ENCODE peak calls at places on chromosome 12, in nine cellular contexts. One of them, this sample, is unnamed.

GRCh38 chr12:111776836-111777344 is 10.2 kb downstream of the ALDH2 start:
- DNase-seq in SHP77: no peak
- DNase-seq in stomach: no peak
- DNase-seq in DMS 273 treated with DMSO at 0.1 percent for 48 hours: no peak
- DNase-seq in frontal cortex: no peak
- DNase-seq in neuronal stem cell: no peak
- DNase-seq in occipital lobe: no peak
- DNase-seq in body of pancreas: no peak
- DNase-seq in activated T-helper 1 cell treated with anti-CD3 and anti-CD28 coated beads, Interleukin-2, amount 50 U/mL, for 16 hours: no peak
- DNase-seq in this sample: no peak

GRCh38 chr12:80262372-80263170 is 163.2 kb downstream of the OTOGL start:
- DNase-seq in neuronal stem cell: no peak
- DNase-seq in activated T-helper 1 cell treated with anti-CD3 and anti-CD28 coated beads, Interleukin-2, amount 50 U/mL, for 16 hours: no peak
- DNase-seq in frontal cortex: no peak
- DNase-seq in DMS 273 treated with DMSO at 0.1 percent for 48 hours: no peak
- DNase-seq in occipital lobe: no peak
- DNase-seq in SHP77: no peak
- DNase-seq in stomach: no peak
- DNase-seq in body of pancreas: no peak
- DNase-seq in this sample: no peak

GRCh38 chr12:835754-836493 is 83.5 kb downstream of the WNK1 start:
- DNase-seq in frontal cortex: no peak
- DNase-seq in neuronal stem cell: no peak
- DNase-seq in SHP77: no peak
- DNase-seq in DMS 273 treated with DMSO at 0.1 percent for 48 hours: no peak
- DNase-seq in body of pancreas: no peak
- DNase-seq in occipital lobe: no peak
- DNase-seq in stomach: no peak
- DNase-seq in activated T-helper 1 cell treated with anti-CD3 and anti-CD28 coated beads, Interleukin-2, amount 50 U/mL, for 16 hours: no peak
- DNase-seq in this sample: no peak

GRCh38 chr12:56087220-56087619 is 7.3 kb downstream of the ERBB3 start:
- DNase-seq in neuronal stem cell: no peak
- DNase-seq in stomach: peak; percentile 97
- DNase-seq in body of pancreas: peak; percentile 95
- DNase-seq in activated T-helper 1 cell treated with anti-CD3 and anti-CD28 coated beads, Interleukin-2, amount 50 U/mL, for 16 hours: no peak
- DNase-seq in SHP77: peak; percentile 24
- DNase-seq in frontal cortex: no peak
- DNase-seq in occipital lobe: no peak
- DNase-seq in DMS 273 treated with DMSO at 0.1 percent for 48 hours: no peak
- DNase-seq in this sample: no peak

GRCh38 chr12:43551271-43551970 is 582 bp downstream of the ADAMTS20 start:
- DNase-seq in frontal cortex: peak; percentile 16
- DNase-seq in SHP77: no peak
- DNase-seq in stomach: no peak
- DNase-seq in neuronal stem cell: peak; percentile 29
- DNase-seq in occipital lobe: no peak
- DNase-seq in body of pancreas: no peak
- DNase-seq in activated T-helper 1 cell treated with anti-CD3 and anti-CD28 coated beads, Interleukin-2, amount 50 U/mL, for 16 hours: no peak
- DNase-seq in DMS 273 treated with DMSO at 0.1 percent for 48 hours: no peak
- DNase-seq in this sample: no peak

GRCh38 chr12:124456652-124457152 is 110.7 kb downstream of the NCOR2 start:
- DNase-seq in activated T-helper 1 cell treated with anti-CD3 and anti-CD28 coated beads, Interleukin-2, amount 50 U/mL, for 16 hours: peak; percentile 20
- DNase-seq in DMS 273 treated with DMSO at 0.1 percent for 48 hours: no peak
- DNase-seq in SHP77: no peak
- DNase-seq in occipital lobe: no peak
- DNase-seq in body of pancreas: no peak
- DNase-seq in frontal cortex: no peak
- DNase-seq in stomach: no peak
- DNase-seq in neuronal stem cell: no peak
- DNase-seq in this sample: no peak

GRCh38 chr12:106871477-106871876 is 84.2 kb upstream of the TMEM263 start:
- DNase-seq in SHP77: no peak
- DNase-seq in neuronal stem cell: no peak
- DNase-seq in DMS 273 treated with DMSO at 0.1 percent for 48 hours: no peak
- DNase-seq in frontal cortex: no peak
- DNase-seq in occipital lobe: no peak
- DNase-seq in body of pancreas: no peak
- DNase-seq in stomach: no peak
- DNase-seq in activated T-helper 1 cell treated with anti-CD3 and anti-CD28 coated beads, Interleukin-2, amount 50 U/mL, for 16 hours: no peak
- DNase-seq in this sample: no peak

GRCh38 chr12:26870491-26871419 is 37.8 kb upstream of the ITPR2 start:
- DNase-seq in body of pancreas: peak; percentile 94
- DNase-seq in stomach: peak; percentile 77
- DNase-seq in DMS 273 treated with DMSO at 0.1 percent for 48 hours: peak; percentile 94
- DNase-seq in occipital lobe: no peak
- DNase-seq in activated T-helper 1 cell treated with anti-CD3 and anti-CD28 coated beads, Interleukin-2, amount 50 U/mL, for 16 hours: no peak
- DNase-seq in neuronal stem cell: no peak
- DNase-seq in SHP77: peak; percentile 44
- DNase-seq in frontal cortex: no peak
- DNase-seq in this sample: no peak

GRCh38 chr12:12138203-12139154 is 67.7 kb downstream of the BCL2L14 start:
- DNase-seq in neuronal stem cell: no peak
- DNase-seq in SHP77: no peak
- DNase-seq in frontal cortex: no peak
- DNase-seq in body of pancreas: no peak
- DNase-seq in occipital lobe: no peak
- DNase-seq in activated T-helper 1 cell treated with anti-CD3 and anti-CD28 coated beads, Interleukin-2, amount 50 U/mL, for 16 hours: no peak
- DNase-seq in stomach: no peak
- DNase-seq in DMS 273 treated with DMSO at 0.1 percent for 48 hours: no peak
- DNase-seq in this sample: no peak

GRCh38 chr12:47383942-47384341 is 304.2 kb upstream of the AMIGO2 start:
- DNase-seq in SHP77: no peak
- DNase-seq in activated T-helper 1 cell treated with anti-CD3 and anti-CD28 coated beads, Interleukin-2, amount 50 U/mL, for 16 hours: no peak
- DNase-seq in DMS 273 treated with DMSO at 0.1 percent for 48 hours: no peak
- DNase-seq in body of pancreas: no peak
- DNase-seq in occipital lobe: no peak
- DNase-seq in neuronal stem cell: no peak
- DNase-seq in stomach: no peak
- DNase-seq in frontal cortex: no peak
- DNase-seq in this sample: no peak

GRCh38 chr12:69348162-69348938 is at the start of gene LYZ:
- DNase-seq in neuronal stem cell: no peak
- DNase-seq in frontal cortex: no peak
- DNase-seq in SHP77: no peak
- DNase-seq in body of pancreas: no peak
- DNase-seq in stomach: peak; percentile 53
- DNase-seq in occipital lobe: no peak
- DNase-seq in DMS 273 treated with DMSO at 0.1 percent for 48 hours: no peak
- DNase-seq in activated T-helper 1 cell treated with anti-CD3 and anti-CD28 coated beads, Interleukin-2, amount 50 U/mL, for 16 hours: no peak
- DNase-seq in this sample: peak; percentile 84

GRCh38 chr12:2284857-2285256 is 232.1 kb downstream of the CACNA1C start:
- DNase-seq in SHP77: peak; percentile 21
- DNase-seq in occipital lobe: no peak
- DNase-seq in DMS 273 treated with DMSO at 0.1 percent for 48 hours: peak; percentile 24
- DNase-seq in activated T-helper 1 cell treated with anti-CD3 and anti-CD28 coated beads, Interleukin-2, amount 50 U/mL, for 16 hours: no peak
- DNase-seq in stomach: peak; percentile 66
- DNase-seq in body of pancreas: peak; percentile 44
- DNase-seq in neuronal stem cell: peak; percentile 59
- DNase-seq in frontal cortex: no peak
- DNase-seq in this sample: no peak

GRCh38 chr12:91990525-91990924 is 155.1 kb downstream of the BTG1 start:
- DNase-seq in stomach: no peak
- DNase-seq in body of pancreas: no peak
- DNase-seq in neuronal stem cell: no peak
- DNase-seq in frontal cortex: no peak
- DNase-seq in DMS 273 treated with DMSO at 0.1 percent for 48 hours: no peak
- DNase-seq in activated T-helper 1 cell treated with anti-CD3 and anti-CD28 coated beads, Interleukin-2, amount 50 U/mL, for 16 hours: no peak
- DNase-seq in SHP77: no peak
- DNase-seq in occipital lobe: no peak
- DNase-seq in this sample: no peak

This sample was measured in SIG-M5.